ENCODE peak calls at places on chromosomes 6 and 20, in five cellular contexts. G, R, O, M and Y are unnamed samples.

GRCh38 chr6:37930288-37931075 is 111.0 kb downstream of the ZFAND3 start:
- DNase-seq in M (no peak), G (no peak), O (no peak), R (no peak), Y (no peak)

GRCh38 chr6:5682530-5682929 is 324.2 kb downstream of the NRN1 start:
- DNase-seq in O (no peak), M (no peak), G (no peak), R (no peak), Y (no peak)

GRCh38 chr6:117781550-117781949 is 106.3 kb downstream of the NUS1 start:
- DNase-seq in G (no peak), M (no peak), R (no peak), O (no peak), Y (no peak)

GRCh38 chr6:7042056-7042653 is 65.6 kb upstream of the RREB1 start:
- DNase-seq in R (no peak), O (peak; percentile 15), M (peak; percentile 42), G (no peak), Y (no peak)

GRCh38 chr6:125835221-125835744 is 44.5 kb downstream of the NCOA7 start:
- DNase-seq in G (no peak), M (no peak), O (peak; percentile 73), R (peak; percentile 44), Y (no peak)

GRCh38 chr6:55397986-55398385 is 70.7 kb downstream of the GFRAL start:
- DNase-seq in O (peak; percentile 44), G (no peak), M (no peak), R (peak; percentile 63), Y (no peak)

GRCh38 chr6:167683028-167683862 is 143.5 kb upstream of the AFDN start:
- DNase-seq in O (no peak), G (no peak), M (peak; percentile 37), R (peak; percentile 22), Y (peak; percentile 84)

GRCh38 chr6:36913082-36913481 is 27.3 kb downstream of the C6orf89 start:
- DNase-seq in G (no peak), O (no peak), M (no peak), R (no peak), Y (no peak)

GRCh38 chr6:19032486-19033295 is 645.5 kb downstream of the RNF144B start:
- DNase-seq in G (no peak), M (no peak), O (no peak), R (no peak), Y (no peak)

GRCh38 chr6:18226451-18226850 is 37.9 kb downstream of the DEK start:
- DNase-seq in O (peak; percentile 76), M (no peak), R (no peak), G (no peak), Y (peak; percentile 26)

GRCh38 chr20:44516491-44516890 is 5.4 kb downstream of the SERINC3 start:
- DNase-seq in R (no peak), M (no peak), G (peak; percentile 39), O (peak; percentile 80), Y (no peak)

GRCh38 chr6:148557796-148558457 is 188.9 kb upstream of the UST start:
- DNase-seq in M (no peak), O (peak; percentile 41), G (no peak), R (no peak), Y (no peak)

GRCh38 chr6:110530671-110531070 is 54.3 kb upstream of the SLC22A16 start:
- DNase-seq in O (peak; percentile 63), R (no peak), M (no peak), G (no peak), Y (peak; percentile 80)

GRCh38 chr20:45087814-45088213 is 13.1 kb downstream of the KCNS1 start:
- DNase-seq in M (peak; percentile 27), O (peak; percentile 80), G (no peak), R (peak; percentile 29), Y (no peak)

GRCh38 chr20:23920936-23921335 is 41.4 kb upstream of the CST5 start:
- DNase-seq in G (no peak), M (no peak), O (peak; percentile 52), R (no peak), Y (no peak)

GRCh38 chr6:44558315-44559227 is 171.1 kb downstream of the CDC5L start:
- DNase-seq in M (no peak), O (peak; percentile 20), R (peak; percentile 10), G (no peak), Y (no peak)

GRCh38 chr6:157406666-157407065 is 25.7 kb downstream of the ZDHHC14 start:
- DNase-seq in R (no peak), O (no peak), G (peak; percentile 61), M (no peak), Y (no peak)

GRCh38 chr6:154343473-154344308 is 12.9 kb downstream of the IPCEF1 start:
- DNase-seq in O (peak; percentile 79), G (peak; percentile 46), M (peak; percentile 92), R (peak; percentile 28), Y (peak; percentile 60)

GRCh38 chr20:50928469-50928868 is 2.8 kb downstream of the ADNP start:
- DNase-seq in G (no peak), R (no peak), M (no peak), O (no peak), Y (no peak)

GRCh38 chr6:112881027-112881426 is 533.9 kb downstream of the RFPL4B start:
- DNase-seq in G (peak; percentile 32), O (peak; percentile 67), M (no peak), R (peak; percentile 48), Y (no peak)

GRCh38 chr20:10381477-10381876 is 52.5 kb downstream of the MKKS start:
- DNase-seq in M (no peak), R (no peak), G (no peak), O (no peak), Y (no peak)

GRCh38 chr20:38334016-38334415 is 12.3 kb upstream of the LBP start:
- DNase-seq in M (no peak), G (no peak), O (no peak), R (no peak), Y (no peak)

GRCh38 chr20:11212288-11212687 is 538.5 kb upstream of the JAG1 start:
- DNase-seq in O (no peak), G (no peak), M (no peak), R (no peak), Y (no peak)

GRCh38 chr6:3321875-3322274 is 63.1 kb downstream of the PSMG4 start:
- DNase-seq in G (no peak), R (no peak), M (no peak), O (no peak), Y (no peak)

GRCh38 chr6:169669889-169670288 is 31.9 kb downstream of the WDR27 start:
- DNase-seq in G (no peak), O (peak; percentile 16), M (no peak), R (no peak), Y (no peak)

GRCh38 chr20:47208534-47209174 is 147.8 kb downstream of the ZMYND8 start:
- DNase-seq in G (no peak), O (no peak), R (no peak), M (no peak), Y (no peak)

GRCh38 chr6:127391019-127391974 is 47.9 kb upstream of the ECHDC1 start:
- DNase-seq in R (no peak), M (no peak), O (no peak), G (no peak), Y (peak; percentile 72)

GRCh38 chr6:88869263-88870023 is 94.0 kb downstream of the RNGTT start:
- DNase-seq in O (peak; percentile 40), M (no peak), G (no peak), R (peak; percentile 65), Y (no peak)

GRCh38 chr20:1857403-1857941 is 37.7 kb upstream of the SIRPA start:
- DNase-seq in M (no peak), O (no peak), R (no peak), G (no peak), Y (no peak)

GRCh38 chr20:63117661-63118302 is 98.1 kb downstream of the YTHDF1 start:
- DNase-seq in G (no peak), O (no peak), R (no peak), M (no peak), Y (no peak)

GRCh38 chr6:16419636-16420331 is 181.4 kb downstream of the GMPR start:
- DNase-seq in M (no peak), R (no peak), G (no peak), O (no peak), Y (no peak)

GRCh38 chr20:50293244-50294139 is 102.9 kb downstream of the CEBPB start:
- DNase-seq in R (no peak), G (no peak), O (no peak), M (no peak), Y (no peak)

GRCh38 chr20:49846206-49846807 is 33.7 kb downstream of the SLC9A8 start:
- DNase-seq in M (peak; percentile 62), G (peak; percentile 83), O (peak; percentile 80), R (peak; percentile 64), Y (peak; percentile 48)

GRCh38 chr6:139137716-139138115 is 2.8 kb downstream of the HECA start:
- DNase-seq in G (no peak), R (no peak), O (peak; percentile 28), M (no peak), Y (no peak)

GRCh38 chr6:109081516-109081915 is 13.1 kb downstream of the SESN1 start:
- DNase-seq in G (no peak), O (no peak), R (no peak), M (no peak), Y (no peak)
- H2AFZ ChIP-seq in G (no peak overlapping the region), O (no peak overlapping the region), R (no peak overlapping the region), M (no peak overlapping the region), Y (no peak overlapping the region)

DNA sequence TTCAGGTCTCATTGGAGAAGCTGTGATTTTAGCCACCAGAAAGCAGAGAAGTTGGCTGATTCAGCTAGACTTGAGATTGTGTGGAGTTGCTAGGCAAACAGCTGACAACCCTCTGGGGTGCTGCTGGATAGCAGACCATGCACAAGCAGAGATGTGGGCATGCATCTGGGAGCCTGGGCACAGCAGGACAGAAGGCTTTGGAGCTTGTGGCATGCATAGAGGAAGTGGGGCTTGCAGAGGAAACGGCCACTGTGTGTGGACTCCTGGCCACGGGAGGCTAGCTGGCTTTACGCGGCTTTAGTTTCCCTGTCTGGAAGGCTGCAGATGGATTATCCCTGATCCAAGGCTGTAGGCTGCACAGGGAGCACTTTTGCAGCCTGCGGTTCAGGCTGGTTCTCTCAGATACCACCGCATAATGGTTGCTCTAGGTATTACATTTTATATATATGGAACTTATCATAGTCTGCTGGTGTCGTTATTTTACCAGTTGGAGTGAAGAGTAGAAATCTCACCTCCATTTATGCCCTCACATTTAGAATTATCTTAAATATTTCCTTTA is 10.4 kb downstream of the ZNF831 start:
- DNase-seq in O (no peak), M (no peak), G (no peak), R (no peak), Y (no peak)
- H4K20me1 ChIP-seq in O (no peaks in the 10 kb centered on the region), M (no peaks in the 10 kb centered on the region), G (no peaks in the 10 kb centered on the region), R (no peaks in the 10 kb centered on the region), Y (no peaks in the 10 kb centered on the region)

GRCh38 chr20:692044-692443 is 16.4 kb upstream of the SCRT2 start:
- DNase-seq in O (no peak), M (peak; percentile 17), G (no peak), R (no peak), Y (no peak)

GRCh38 chr20:694496-694895 is 18.9 kb upstream of the SCRT2 start:
- DNase-seq in O (no peak), M (no peak), R (no peak), G (no peak), Y (no peak)

GRCh38 chr20:697826-698225 is 22.2 kb upstream of the SCRT2 start:
- DNase-seq in G (no peak), O (no peak), R (no peak), M (no peak), Y (no peak)

GRCh38 chr20:699342-699741 is 23.7 kb upstream of the SCRT2 start:
- DNase-seq in O (no peak), M (peak; percentile 33), G (no peak), R (no peak), Y (no peak)

GRCh38 chr20:695165-695866 is 19.7 kb upstream of the SCRT2 start:
- DNase-seq in R (no peak), G (no peak), M (peak; percentile 6), O (no peak), Y (no peak)
- H3K4me3 ChIP-seq in R (no peak overlapping the region), G (no peak overlapping the region), M (no peak overlapping the region), O (no peak overlapping the region), Y (no peak overlapping the region)

GRCh38 chr6:12296604-12297003 is 6.4 kb downstream of the EDN1 start:
- DNase-seq in R (no peak), G (no peak), M (no peak), O (no peak), Y (no peak)
- H2AFZ ChIP-seq in R (no peak overlapping the region), G (no peak overlapping the region), M (no peak overlapping the region), O (no peak overlapping the region), Y (no peak overlapping the region)